ENCODE peak calls at places on chromosome 4, in five cellular contexts. M, P, G, T and L are unnamed samples. For H3K9me2, the result is how much of the 10 kb centered on the place peaks cover.

GRCh38 chr4:86218721-86219481 is 141.0 kb downstream of the MAPK10 start:
- DNase-seq in G (no peak), T (no peak), M (peak), P (peak), L (peak)

GRCh38 chr4:46124773-46125172 is 919 bp upstream of the GABRG1 start:
- DNase-seq in P (no peak), G (no peak), T (no peak), M (peak), L (peak)

GRCh38 chr4:98283219-98284199 is 22.3 kb downstream of the RAP1GDS1 start:
- DNase-seq in P (peak), G (no peak), T (no peak), M (peak), L (no peak)

GRCh38 chr4:139628184-139629012 is 37.2 kb upstream of the MGST2 start:
- DNase-seq in P (no peak), G (no peak), T (no peak), M (no peak), L (no peak)

GRCh38 chr4:173521474-173522159 is 8.4 kb downstream of the HAND2 start:
- DNase-seq in G (no peak), M (no peak), P (no peak), T (no peak), L (peak)

GRCh38 chr4:95087657-95088455 is 330.1 kb downstream of the BMPR1B start:
- DNase-seq in T (no peak), P (no peak), G (no peak), M (peak), L (peak)

GRCh38 chr4:56226579-56226978 is 160.7 kb downstream of the AASDH start:
- DNase-seq in G (no peak), P (no peak), M (no peak), T (no peak), L (no peak)

GRCh38 chr4:20883231-20883630 is 183.0 kb downstream of the PACRGL start:
- DNase-seq in M (no peak), G (no peak), P (no peak), T (no peak), L (no peak)

GRCh38 chr4:21835712-21836111 is 112.9 kb downstream of the KCNIP4 start:
- DNase-seq in M (no peak), G (no peak), P (peak), T (no peak), L (no peak)

GRCh38 chr4:2125831-2126230 is 66.7 kb downstream of the NAT8L start:
- DNase-seq in G (no peak), T (no peak), P (no peak), M (no peak), L (no peak)

GRCh38 chr4:139988863-139989765 is 164.9 kb downstream of the MAML3 start:
- DNase-seq in P (peak), G (peak), M (peak), T (no peak), L (no peak)

GRCh38 chr4:13541720-13542576 is 2.4 kb downstream of the NKX3-2 start:
- DNase-seq in T (no peak), G (no peak), P (no peak), M (no peak), L (peak)

GRCh38 chr4:48194986-48195773 is 61.1 kb upstream of the TXK start:
- DNase-seq in G (no peak), T (no peak), M (no peak), P (no peak), L (peak)

GRCh38 chr4:16165931-16166330 is 60.3 kb downstream of the TAPT1 start:
- DNase-seq in P (no peak), M (no peak), T (no peak), G (no peak), L (no peak)

GRCh38 chr4:8315343-8316250 is 46.0 kb downstream of the HTRA3 start:
- DNase-seq in P (peak), M (peak), G (peak), T (peak), L (peak)

GRCh38 chr4:38188631-38189101 is 228.5 kb downstream of the PTTG2 start:
- DNase-seq in P (peak), G (peak), M (peak), T (no peak), L (no peak)

GRCh38 chr4:133084421-133084820 is 64.7 kb upstream of the PCDH10 start:
- DNase-seq in T (no peak), P (peak), M (no peak), G (no peak), L (no peak)

GRCh38 chr4:86496094-86497060 is 97.7 kb upstream of the PTPN13 start:
- DNase-seq in T (peak), P (peak), M (peak), G (peak), L (peak)

GRCh38 chr4:1234296-1234695 is 14.6 kb downstream of the CTBP1 start:
- DNase-seq in G (no peak), M (peak), T (no peak), P (no peak), L (peak)

GRCh38 chr4:172881645-172882044 is 287.0 kb upstream of the GALNT7 start:
- DNase-seq in G (no peak), T (no peak), M (no peak), P (no peak), L (no peak)

GRCh38 chr4:6461301-6462165 is 10.9 kb downstream of the PPP2R2C start:
- DNase-seq in P (no peak), G (no peak), T (no peak), M (no peak), L (no peak)

GRCh38 chr4:133146574-133147198 is 2.4 kb upstream of the PCDH10 start:
- DNase-seq in T (no peak), G (no peak), M (peak), P (peak), L (peak)

GRCh38 chr4:93828830-93829530 is 427 bp downstream of the ATOH1 start:
- DNase-seq in T (no peak), M (peak), G (no peak), P (no peak), L (peak)

GRCh38 chr4:86223472-86223871 is 136.4 kb downstream of the MAPK10 start:
- DNase-seq in P (peak), M (peak), G (peak), T (peak), L (peak)

GRCh38 chr4:152188801-152189200 is 347.1 kb downstream of the FBXW7 start:
- DNase-seq in M (no peak), T (no peak), P (no peak), G (no peak), L (no peak)

GRCh38 chr4:23930750-23931488 is 41.1 kb upstream of the PPARGC1A start:
- DNase-seq in G (no peak), P (no peak), T (no peak), M (peak), L (peak)

GRCh38 chr4:85498068-85498733 is 23.3 kb downstream of the ARHGAP24 start:
- DNase-seq in T (no peak), G (no peak), P (peak), M (peak), L (no peak)

GRCh38 chr4:72397314-72397713 is 171.7 kb downstream of the ADAMTS3 start:
- DNase-seq in P (no peak), M (peak), G (no peak), T (no peak), L (no peak)
- H3K9me2 ChIP-seq in P (under half), M (under half), G (under half), T (under half), L (under half)

GRCh38 chr4:9773464-9773863 is 8.0 kb upstream of the DRD5 start:
- DNase-seq in T (no peak), M (no peak), G (no peak), P (no peak), L (no peak)
- H3K9me2 ChIP-seq in T (under half), M (under half), G (under half), P (under half), L (under half)

DNA sequence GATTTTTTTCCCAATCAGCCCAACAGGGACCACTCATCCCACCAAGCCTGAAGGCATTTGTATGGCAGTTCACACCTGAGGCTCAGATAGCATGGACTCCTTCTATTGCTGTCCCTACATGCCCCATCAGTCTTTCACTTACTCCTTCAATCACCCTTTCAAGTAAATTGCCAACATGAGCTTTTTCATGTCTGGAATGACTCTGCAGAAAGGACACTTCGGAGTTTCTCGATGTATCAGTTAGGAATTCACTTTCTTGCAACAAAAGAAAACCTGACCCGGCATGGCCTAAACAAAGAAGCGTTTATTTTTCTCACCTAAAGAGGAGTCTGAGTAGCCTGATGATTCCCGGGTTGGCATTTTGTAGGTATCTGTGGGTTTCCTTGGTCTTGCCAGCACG is 38.6 kb downstream of the RXFP1 start:
- DNase-seq in M (no peak), P (no peak), T (no peak), G (no peak), L (no peak)
- H3K9me2 ChIP-seq in M (under half), P (under half), T (under half), G (under half), L (under half)

DNA sequence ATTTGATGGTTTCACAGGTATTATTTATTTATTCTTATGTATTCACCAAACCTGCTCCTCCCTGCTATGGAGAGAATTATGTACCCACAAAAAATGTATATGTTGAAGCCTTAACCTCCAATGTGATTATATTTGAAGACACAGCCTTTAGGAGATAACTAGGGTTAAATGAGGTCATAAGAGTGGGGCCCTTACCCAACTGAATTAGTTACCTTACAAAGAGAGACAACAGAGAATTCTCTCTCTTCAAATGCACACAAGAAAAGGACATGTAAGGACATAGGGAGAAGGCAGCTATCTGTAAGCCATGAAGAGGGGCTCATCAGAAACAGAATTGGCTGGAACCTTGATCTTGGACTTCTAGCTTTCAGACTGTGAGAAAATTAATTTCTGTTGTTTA is 44.0 kb downstream of the ZGRF1 start:
- DNase-seq in G (no peak), M (no peak), P (no peak), T (no peak), L (no peak)
- H3K9me2 ChIP-seq in G (under half), M (under half), P (under half), T (under half), L (under half)

GRCh38 chr4:68445111-68445510 is 2.2 kb upstream of the TMPRSS11E start:
- DNase-seq in P (no peak), T (no peak), G (no peak), M (no peak), L (no peak)

GRCh38 chr4:68451246-68452211 is 4.3 kb downstream of the TMPRSS11E start:
- DNase-seq in P (peak), M (peak), G (no peak), T (no peak), L (no peak)

DNA sequence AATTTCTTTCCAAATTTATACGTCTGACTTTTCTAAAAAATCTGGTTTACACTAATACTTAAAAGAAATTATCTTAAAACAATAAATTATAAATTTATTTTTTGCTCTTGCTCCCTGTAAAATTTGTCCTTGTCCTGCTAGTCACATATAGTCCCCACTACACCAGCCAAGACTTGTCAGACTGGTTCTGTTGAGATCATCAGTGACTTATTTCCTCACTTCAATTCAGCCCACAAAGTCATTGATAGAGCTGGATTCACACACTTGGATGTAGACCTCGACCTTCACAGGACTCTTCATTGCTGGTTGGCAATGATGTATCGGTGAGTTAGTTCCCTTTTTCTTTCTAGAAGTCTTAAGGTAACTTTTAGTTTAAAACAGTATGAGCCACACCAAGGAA is at the start of gene TMPRSS11E:
- DNase-seq in P (peak), T (no peak), G (peak), M (no peak), L (no peak)
- H3K9me2 ChIP-seq in P (under half), T (under half), G (under half), M (under half), L (under half)

GRCh38 chr4:161256716-161257115 is 907.1 kb downstream of the FSTL5 start:
- DNase-seq in P (peak), G (peak), T (no peak), M (peak), L (no peak)

GRCh38 chr4:161252520-161253141 is 911.2 kb downstream of the FSTL5 start:
- DNase-seq in T (peak), G (peak), P (peak), M (peak), L (no peak)

GRCh38 chr4:161256172-161256571 is 907.6 kb downstream of the FSTL5 start:
- DNase-seq in G (peak), T (no peak), P (no peak), M (no peak), L (no peak)

GRCh38 chr4:161249779-161250440 is 913.9 kb downstream of the FSTL5 start:
- DNase-seq in M (no peak), T (no peak), P (no peak), G (no peak), L (no peak)

DNA sequence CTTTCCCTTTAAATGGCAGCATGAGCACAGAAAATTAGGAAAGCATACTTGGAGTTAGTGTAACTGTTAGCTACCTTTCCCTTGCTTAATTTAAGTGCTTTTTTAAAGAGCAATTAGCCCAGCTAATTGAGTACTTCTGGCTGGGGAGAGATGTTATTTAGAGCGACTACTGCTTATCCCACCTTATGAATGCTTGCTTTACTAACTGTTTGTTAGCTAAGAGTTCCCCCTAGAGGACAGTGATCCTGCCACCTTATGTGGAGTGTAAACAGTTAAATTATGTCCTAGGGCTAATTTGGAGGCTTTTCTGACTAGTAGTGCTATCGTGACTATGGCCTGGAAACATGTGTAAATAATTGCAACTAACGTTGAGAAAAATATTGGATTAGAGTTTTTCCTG is 909.4 kb downstream of the FSTL5 start:
- DNase-seq in P (peak), M (no peak), T (no peak), G (no peak), L (no peak)
- H3K9me2 ChIP-seq in P (under half), M (under half), T (under half), G (under half), L (under half)